ENCODE peak calls at places on chromosome 10, in five cellular contexts. J is heart right ventricle, Z is heart left ventricle, F is OCI-LY7, L is IMR-90. M is an unnamed sample.

GRCh38 chr10:34866848-34867247 is 51.8 kb upstream of the PARD3 start:
- DNase-seq in J (no peak), L (no peak), Z (no peak), F (no peak), M (no peak)

GRCh38 chr10:42981358-42982236 is 95.3 kb upstream of the RET start:
- DNase-seq in J (no peak), Z (no peak), F (no peak), L (no peak), M (no peak)

GRCh38 chr10:61888744-61889143 is 12.8 kb upstream of the ARID5B start:
- DNase-seq in F (no peak), Z (no peak), L (peak), J (no peak), M (no peak)

GRCh38 chr10:6141296-6142151 is 52.7 kb downstream of the RBM17 start:
- DNase-seq in L (peak), F (peak), J (no peak), Z (no peak), M (no peak)

GRCh38 chr10:118873738-118874105 is 119.0 kb upstream of the CACUL1 start:
- DNase-seq in Z (no peak), L (no peak), J (no peak), F (no peak), M (no peak)

GRCh38 chr10:60809157-60809556 is 30.9 kb downstream of the CDK1 start:
- DNase-seq in Z (no peak), J (no peak), L (peak), F (no peak), M (no peak)

GRCh38 chr10:42985436-42986316 is 91.2 kb upstream of the RET start:
- DNase-seq in Z (no peak), J (no peak), F (no peak), L (no peak), M (no peak)

GRCh38 chr10:127275272-127275671 is 78.9 kb upstream of the INSYN2A start:
- DNase-seq in F (no peak), L (no peak), J (no peak), Z (no peak), M (no peak)

GRCh38 chr10:109934958-109935793 is 11.9 kb upstream of the XPNPEP1 start:
- DNase-seq in L (peak), F (no peak), J (no peak), Z (peak), M (no peak)

GRCh38 chr10:124386186-124387077 is 32.3 kb downstream of the OAT start:
- DNase-seq in J (no peak), Z (no peak), F (no peak), L (no peak), M (no peak)

GRCh38 chr10:9028211-9028610 is 973.7 kb downstream of the GATA3 start:
- DNase-seq in L (no peak), F (no peak), Z (no peak), J (no peak), M (no peak)

GRCh38 chr10:118971876-118972275 is 57.6 kb upstream of the NANOS1 start:
- DNase-seq in F (no peak), L (no peak), J (no peak), Z (no peak), M (no peak)

GRCh38 chr10:4249841-4250496 is 465.0 kb upstream of the KLF6 start:
- DNase-seq in Z (no peak), J (no peak), F (no peak), L (no peak), M (no peak)

GRCh38 chr10:5981529-5981928 is 4.2 kb upstream of the IL15RA start:
- DNase-seq in L (no peak), Z (no peak), J (no peak), F (no peak), M (no peak)

GRCh38 chr10:3671431-3671955 is 113.5 kb downstream of the KLF6 start:
- DNase-seq in Z (no peak), L (no peak), F (no peak), J (no peak), M (no peak)

GRCh38 chr10:46528171-46528671 is 28.2 kb downstream of the GPRIN2 start:
- DNase-seq in Z (peak), L (no peak), J (no peak), F (no peak), M (peak)

GRCh38 chr10:130169136-130169888 is 33.1 kb downstream of the GLRX3 start:
- DNase-seq in Z (no peak), J (no peak), L (peak), F (no peak), M (no peak)

GRCh38 chr10:77649333-77650331 is 12.0 kb upstream of the KCNMA1 start:
- DNase-seq in L (no peak), Z (no peak), J (no peak), F (no peak), M (no peak)

GRCh38 chr10:100518761-100519241 is 860 bp downstream of the SEC31B start:
- DNase-seq in L (peak), Z (peak), J (no peak), F (peak), M (peak)

GRCh38 chr10:30581779-30582380 is 47.7 kb downstream of the LYZL2 start:
- DNase-seq in Z (no peak), J (no peak), L (peak), F (peak), M (no peak)

GRCh38 chr10:995559-995926 is 7.3 kb downstream of the GTPBP4 start:
- DNase-seq in L (no peak), J (no peak), Z (no peak), F (no peak), M (no peak)

GRCh38 chr10:89419548-89419947 is 5.2 kb downstream of the IFIT5 start:
- DNase-seq in Z (no peak), F (peak), L (peak), J (no peak), M (no peak)

GRCh38 chr10:46547331-46547880 is 9.1 kb downstream of the GPRIN2 start:
- DNase-seq in Z (peak), F (no peak), J (no peak), L (no peak), M (peak)

GRCh38 chr10:62794306-62794705 is 10.2 kb upstream of the ADO start:
- DNase-seq in L (no peak), J (no peak), F (no peak), Z (no peak), M (no peak)

GRCh38 chr10:24519950-24520349 is 203.7 kb downstream of the ARHGAP21 start:
- DNase-seq in Z (no peak), J (no peak), L (peak), F (no peak), M (no peak)

GRCh38 chr10:50623299-50624153 is at the start of gene SGMS1:
- DNase-seq in L (peak), J (peak), Z (peak), F (peak), M (peak)

GRCh38 chr10:24957624-24958435 is 5.4 kb upstream of the PRTFDC1 start:
- DNase-seq in F (no peak), J (no peak), Z (no peak), L (peak), M (no peak)

GRCh38 chr10:86313621-86314041 is 53.0 kb downstream of the GRID1 start:
- DNase-seq in F (no peak), L (no peak), J (no peak), Z (no peak), M (no peak)

GRCh38 chr10:117609095-117609821 is 66.7 kb downstream of the EMX2 start:
- DNase-seq in F (no peak), Z (peak), J (peak), L (peak), M (no peak)

GRCh38 chr10:60816624-60817023 is 38.3 kb downstream of the CDK1 start:
- DNase-seq in J (no peak), L (peak), F (peak), Z (no peak), M (no peak)

GRCh38 chr10:17352583-17352982 is 101.8 kb downstream of the ST8SIA6 start:
- DNase-seq in J (no peak), L (no peak), Z (no peak), F (no peak), M (no peak)
- H3K27ac ChIP-seq in J (no peak), L (no peak), Z (no peak), F (no peak), M (no peak)

GRCh38 chr10:48792687-48793096 is 108.0 kb downstream of the WDFY4 start:
- DNase-seq in J (no peak), L (peak), Z (no peak), F (no peak), M (no peak)
- H3K27ac ChIP-seq in J (no peak), L (no peak), Z (peak), F (no peak), M (no peak)

DNA sequence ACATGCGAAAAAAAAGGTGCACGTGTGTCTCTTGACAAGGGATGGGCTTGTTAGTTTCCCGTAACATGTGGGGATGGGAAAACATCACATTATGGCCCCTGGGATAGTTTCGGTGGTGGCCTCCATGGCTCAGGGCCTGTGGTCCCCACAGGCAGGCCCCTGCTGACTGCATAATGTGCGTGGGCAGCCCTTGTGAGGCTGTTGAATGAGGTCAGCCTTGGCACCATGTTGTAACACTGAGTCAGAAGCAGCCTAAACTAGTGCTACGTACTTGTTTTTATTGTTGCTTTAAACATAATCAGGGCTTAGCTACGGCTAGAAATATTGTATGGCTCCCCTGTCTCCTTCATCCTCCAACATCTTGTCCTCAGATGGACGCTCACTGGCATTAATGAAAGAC is 80.6 kb downstream of the BEND7 start:
- DNase-seq in Z (peak), L (peak), J (no peak), F (no peak), M (no peak)
- H3K27ac ChIP-seq in Z (no peak), L (no peak), J (no peak), F (no peak), M (no peak)

GRCh38 chr10:104077282-104078151 is 8.2 kb downstream of the COL17A1 start:
- DNase-seq in L (no peak), Z (no peak), J (no peak), F (no peak), M (no peak)

GRCh38 chr10:104080762-104081161 is 4.9 kb downstream of the COL17A1 start:
- DNase-seq in F (peak), J (no peak), Z (no peak), L (peak), M (no peak)

GRCh38 chr10:104074505-104074904 is 11.2 kb downstream of the COL17A1 start:
- DNase-seq in F (no peak), Z (no peak), L (no peak), J (no peak), M (no peak)

GRCh38 chr10:104072786-104073185 is 12.9 kb downstream of the COL17A1 start:
- DNase-seq in J (no peak), F (no peak), Z (no peak), L (peak), M (no peak)

GRCh38 chr10:104076743-104077160 is 8.9 kb downstream of the COL17A1 start:
- DNase-seq in L (peak), J (peak), Z (peak), F (no peak), M (no peak)
- H3K27ac ChIP-seq in L (no peak), J (peak), Z (peak), F (no peak), M (no peak)

GRCh38 chr10:79402951-79403350 is 42.5 kb downstream of the ZCCHC24 start:
- DNase-seq in J (peak), F (no peak), Z (peak), L (no peak), M (peak)
- H3K27ac ChIP-seq in J (peak), F (no peak), Z (peak), L (no peak), M (no peak)

GRCh38 chr10:10584164-10584563 is 433.5 kb upstream of the CELF2 start:
- DNase-seq in F (no peak), L (no peak), Z (no peak), J (no peak), M (no peak)

GRCh38 chr10:10587744-10588393 is 429.8 kb upstream of the CELF2 start:
- DNase-seq in L (no peak), F (no peak), J (no peak), Z (no peak), M (no peak)

GRCh38 chr10:10591682-10592412 is 425.8 kb upstream of the CELF2 start:
- DNase-seq in Z (no peak), J (no peak), F (no peak), L (no peak), M (no peak)

GRCh38 chr10:10589540-10589939 is 428.1 kb upstream of the CELF2 start:
- DNase-seq in L (peak), Z (no peak), F (no peak), J (no peak), M (no peak)
- H3K27ac ChIP-seq in L (no peak), Z (no peak), F (no peak), J (no peak), M (no peak)

M was measured in right lobe of liver.